ENCODE peak calls at places on chromosomes 6 and 20, in five cellular contexts. One of them, this sample, is unnamed.

GRCh38 chr6:1832358-1832757 is 222.6 kb downstream of the FOXC1 start:
- DNase-seq in HCT116: no peak
- DNase-seq in mammary epithelial cell: no peak
- DNase-seq in GM23338: no peak
- DNase-seq in neural progenitor cell: no peak
- DNase-seq in this sample: no peak

GRCh38 chr6:148932731-148933130 is 185.9 kb downstream of the UST start:
- DNase-seq in HCT116: no peak
- DNase-seq in mammary epithelial cell: no peak
- DNase-seq in GM23338: no peak
- DNase-seq in neural progenitor cell: no peak
- DNase-seq in this sample: no peak

GRCh38 chr6:90219168-90219985 is 77.3 kb downstream of the BACH2 start:
- DNase-seq in HCT116: no peak
- DNase-seq in mammary epithelial cell: no peak
- DNase-seq in GM23338: peak; percentile 15
- DNase-seq in neural progenitor cell: peak; percentile 43
- DNase-seq in this sample: no peak

GRCh38 chr6:40755046-40755681 is 168.0 kb upstream of the LRFN2 start:
- DNase-seq in HCT116: no peak
- DNase-seq in mammary epithelial cell: no peak
- DNase-seq in GM23338: peak; percentile 51
- DNase-seq in neural progenitor cell: peak; percentile 11
- DNase-seq in this sample: no peak

GRCh38 chr20:18388860-18389259 is 78.0 kb downstream of the DZANK1 start:
- DNase-seq in HCT116: peak; percentile 7
- DNase-seq in mammary epithelial cell: peak; percentile 46
- DNase-seq in GM23338: no peak
- DNase-seq in neural progenitor cell: no peak
- DNase-seq in this sample: no peak

GRCh38 chr20:35615667-35616464 is at the start of gene SPAG4:
- DNase-seq in HCT116: no peak
- DNase-seq in mammary epithelial cell: peak; percentile 99
- DNase-seq in GM23338: peak; percentile 74
- DNase-seq in neural progenitor cell: no peak
- DNase-seq in this sample: peak; percentile 100

GRCh38 chr6:33404884-33405283 is 5.9 kb upstream of the PHF1 start:
- DNase-seq in HCT116: no peak
- DNase-seq in mammary epithelial cell: no peak
- DNase-seq in GM23338: no peak
- DNase-seq in neural progenitor cell: no peak
- DNase-seq in this sample: no peak

GRCh38 chr6:57257911-57258541 is 35.9 kb upstream of the RAB23 start:
- DNase-seq in HCT116: no peak
- DNase-seq in mammary epithelial cell: no peak
- DNase-seq in GM23338: peak; percentile 3
- DNase-seq in neural progenitor cell: no peak
- DNase-seq in this sample: no peak

GRCh38 chr6:75691012-75691411 is 58.0 kb upstream of the MYO6 start:
- DNase-seq in HCT116: peak; percentile 15
- DNase-seq in mammary epithelial cell: peak; percentile 12
- DNase-seq in GM23338: no peak
- DNase-seq in neural progenitor cell: no peak
- DNase-seq in this sample: no peak

GRCh38 chr6:45951771-45952529 is 63.7 kb downstream of the CLIC5 start:
- DNase-seq in HCT116: no peak
- DNase-seq in mammary epithelial cell: no peak
- DNase-seq in GM23338: no peak
- DNase-seq in neural progenitor cell: no peak
- DNase-seq in this sample: no peak

GRCh38 chr6:147970970-147971369 is 371.7 kb upstream of the SASH1 start:
- DNase-seq in HCT116: no peak
- DNase-seq in mammary epithelial cell: peak; percentile 14
- DNase-seq in GM23338: peak; percentile 32
- DNase-seq in neural progenitor cell: peak; percentile 34
- DNase-seq in this sample: no peak

GRCh38 chr6:168528457-168529095 is 87.6 kb downstream of the SMOC2 start:
- DNase-seq in HCT116: no peak
- DNase-seq in mammary epithelial cell: no peak
- DNase-seq in GM23338: no peak
- DNase-seq in neural progenitor cell: no peak
- DNase-seq in this sample: no peak

GRCh38 chr6:116101298-116101718 is 655 bp downstream of the NT5DC1 start:
- DNase-seq in HCT116: no peak
- DNase-seq in mammary epithelial cell: no peak
- DNase-seq in GM23338: no peak
- DNase-seq in neural progenitor cell: no peak
- DNase-seq in this sample: no peak

GRCh38 chr6:112010328-112010727 is 43.6 kb upstream of the CCN6 start:
- DNase-seq in HCT116: no peak
- DNase-seq in mammary epithelial cell: peak; percentile 21
- DNase-seq in GM23338: no peak
- DNase-seq in neural progenitor cell: no peak
- DNase-seq in this sample: no peak

GRCh38 chr6:141199074-141199473 is 933.7 kb upstream of the GJE1 start:
- DNase-seq in HCT116: no peak
- DNase-seq in mammary epithelial cell: no peak
- DNase-seq in GM23338: no peak
- DNase-seq in neural progenitor cell: peak; percentile 7
- DNase-seq in this sample: no peak

GRCh38 chr6:110491644-110492317 is 15.4 kb upstream of the SLC22A16 start:
- DNase-seq in HCT116: no peak
- DNase-seq in mammary epithelial cell: peak; percentile 88
- DNase-seq in GM23338: peak; percentile 10
- DNase-seq in neural progenitor cell: no peak
- DNase-seq in this sample: no peak

GRCh38 chr6:140912686-140913085 is 1220.0 kb upstream of the GJE1 start:
- DNase-seq in HCT116: no peak
- DNase-seq in mammary epithelial cell: no peak
- DNase-seq in GM23338: peak; percentile 5
- DNase-seq in neural progenitor cell: no peak
- DNase-seq in this sample: no peak

GRCh38 chr20:52410182-52410647 is 218.6 kb upstream of the ZFP64 start:
- DNase-seq in HCT116: no peak
- DNase-seq in mammary epithelial cell: no peak
- DNase-seq in GM23338: no peak
- DNase-seq in neural progenitor cell: no peak
- DNase-seq in this sample: no peak

GRCh38 chr6:163417595-163417994 is 3.1 kb downstream of the QKI start:
- DNase-seq in HCT116: no peak
- DNase-seq in mammary epithelial cell: no peak
- DNase-seq in GM23338: no peak
- DNase-seq in neural progenitor cell: no peak
- DNase-seq in this sample: no peak

GRCh38 chr6:107957165-107957908 is 671 bp downstream of the SEC63 start:
- DNase-seq in HCT116: no peak
- DNase-seq in mammary epithelial cell: peak; percentile 61
- DNase-seq in GM23338: peak; percentile 61
- DNase-seq in neural progenitor cell: peak; percentile 80
- DNase-seq in this sample: peak; percentile 47

GRCh38 chr6:97885230-97885772 is 602.3 kb upstream of the MMS22L start:
- DNase-seq in HCT116: no peak
- DNase-seq in mammary epithelial cell: no peak
- DNase-seq in GM23338: no peak
- DNase-seq in neural progenitor cell: no peak
- DNase-seq in this sample: no peak

GRCh38 chr20:19937651-19938420 is 79.3 kb upstream of the NAA20 start:
- DNase-seq in HCT116: no peak
- DNase-seq in mammary epithelial cell: no peak
- DNase-seq in GM23338: no peak
- DNase-seq in neural progenitor cell: no peak
- DNase-seq in this sample: no peak

GRCh38 chr6:149368065-149368464 is 32.0 kb upstream of the SUMO4 start:
- DNase-seq in HCT116: no peak
- DNase-seq in mammary epithelial cell: no peak
- DNase-seq in GM23338: no peak
- DNase-seq in neural progenitor cell: no peak
- DNase-seq in this sample: no peak

GRCh38 chr6:90893385-90893784 is 306.5 kb upstream of the MAP3K7 start:
- DNase-seq in HCT116: no peak
- DNase-seq in mammary epithelial cell: no peak
- DNase-seq in GM23338: no peak
- DNase-seq in neural progenitor cell: no peak
- DNase-seq in this sample: no peak

GRCh38 chr20:25280051-25280573 is 32.2 kb downstream of the PYGB start:
- DNase-seq in HCT116: no peak
- DNase-seq in mammary epithelial cell: no peak
- DNase-seq in GM23338: no peak
- DNase-seq in neural progenitor cell: no peak
- DNase-seq in this sample: no peak

GRCh38 chr20:24339179-24339578 is 130.2 kb upstream of the SYNDIG1 start:
- DNase-seq in HCT116: no peak
- DNase-seq in mammary epithelial cell: peak; percentile 96
- DNase-seq in GM23338: no peak
- DNase-seq in neural progenitor cell: no peak
- DNase-seq in this sample: no peak

DNA sequence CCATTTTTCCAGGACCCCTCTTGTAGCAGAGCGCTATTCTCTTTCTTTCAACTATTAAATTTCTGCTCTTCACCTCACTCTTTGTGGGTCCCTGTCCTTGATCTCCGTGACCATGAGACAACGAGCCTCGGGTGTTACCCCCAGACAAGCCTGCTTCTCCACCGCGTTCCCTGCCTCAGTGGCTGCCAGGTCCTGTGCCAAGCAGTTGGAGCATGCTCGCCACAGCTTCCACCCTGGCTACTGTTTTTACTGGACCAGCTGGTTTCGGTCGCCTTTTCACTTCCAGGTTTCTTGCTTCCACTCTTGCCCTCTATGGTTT is 5.7 kb downstream of the TP53RK start:
- DNase-seq in HCT116: no peak
- DNase-seq in mammary epithelial cell: no peak
- DNase-seq in GM23338: no peak
- DNase-seq in neural progenitor cell: no peak
- DNase-seq in this sample: no peak
- H3K4me3 ChIP-seq in HCT116: no peak overlapping the region
- H3K4me3 ChIP-seq in mammary epithelial cell: peak overlapping the region; percentile 63
- H3K4me3 ChIP-seq in GM23338: peak overlapping the region; percentile 61
- H3K4me3 ChIP-seq in neural progenitor cell: peak overlapping the region; percentile 43
- H3K4me3 ChIP-seq in this sample: peak overlapping the region; percentile 47

GRCh38 chr6:10884245-10884972 is 2.4 kb upstream of the SYCP2L start:
- DNase-seq in HCT116: no peak
- DNase-seq in mammary epithelial cell: no peak
- DNase-seq in GM23338: peak; percentile 79
- DNase-seq in neural progenitor cell: peak; percentile 48
- DNase-seq in this sample: no peak

GRCh38 chr6:10880366-10880765 is 1.5 kb downstream of the GCM2 start:
- DNase-seq in HCT116: no peak
- DNase-seq in mammary epithelial cell: no peak
- DNase-seq in GM23338: no peak
- DNase-seq in neural progenitor cell: no peak
- DNase-seq in this sample: no peak

GRCh38 chr6:10883312-10884244 is 1.7 kb upstream of the GCM2 start:
- DNase-seq in HCT116: no peak
- DNase-seq in mammary epithelial cell: no peak
- DNase-seq in GM23338: peak; percentile 49
- DNase-seq in neural progenitor cell: peak; percentile 49
- DNase-seq in this sample: no peak

GRCh38 chr6:10877012-10877411 is 4.8 kb downstream of the GCM2 start:
- DNase-seq in HCT116: no peak
- DNase-seq in mammary epithelial cell: no peak
- DNase-seq in GM23338: no peak
- DNase-seq in neural progenitor cell: no peak
- DNase-seq in this sample: no peak

DNA sequence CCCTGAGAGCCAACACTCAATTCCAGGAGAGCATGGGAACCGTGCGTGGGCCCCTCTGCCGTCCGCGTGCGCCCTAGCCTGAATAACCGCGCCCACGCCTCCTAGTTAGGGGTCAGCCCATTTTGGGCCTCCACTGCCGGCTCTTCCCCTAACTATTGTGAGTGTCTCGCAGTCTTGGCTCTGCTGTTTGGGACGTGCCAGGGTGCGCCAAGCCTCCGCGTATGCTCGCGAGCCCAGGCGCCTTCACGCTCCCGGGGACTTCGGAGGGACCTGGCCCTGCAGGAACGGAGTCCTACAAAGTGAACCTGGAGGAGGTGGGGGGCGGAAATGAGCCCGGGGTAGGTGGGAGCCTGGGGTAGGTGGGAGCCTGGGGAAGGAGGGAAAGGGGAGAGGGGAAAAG is 813 bp upstream of the GCM2 start:
- DNase-seq in HCT116: no peak
- DNase-seq in mammary epithelial cell: no peak
- DNase-seq in GM23338: no peak
- DNase-seq in neural progenitor cell: peak; percentile 54
- DNase-seq in this sample: no peak
- H2AFZ ChIP-seq in HCT116: no peak overlapping the region
- H2AFZ ChIP-seq in mammary epithelial cell: no peak overlapping the region
- H2AFZ ChIP-seq in GM23338: peak overlapping the region; percentile 93
- H2AFZ ChIP-seq in neural progenitor cell: no peak overlapping the region
- H2AFZ ChIP-seq in this sample: no peak overlapping the region

GRCh38 chr6:114733596-114733995 is 390.8 kb upstream of the HS3ST5 start:
- DNase-seq in HCT116: no peak
- DNase-seq in mammary epithelial cell: no peak
- DNase-seq in GM23338: no peak
- DNase-seq in neural progenitor cell: no peak
- DNase-seq in this sample: no peak

GRCh38 chr6:114739656-114740055 is 396.8 kb upstream of the HS3ST5 start:
- DNase-seq in HCT116: no peak
- DNase-seq in mammary epithelial cell: no peak
- DNase-seq in GM23338: no peak
- DNase-seq in neural progenitor cell: no peak
- DNase-seq in this sample: no peak

GRCh38 chr6:114740547-114740946 is 397.7 kb upstream of the HS3ST5 start:
- DNase-seq in HCT116: no peak
- DNase-seq in mammary epithelial cell: no peak
- DNase-seq in GM23338: no peak
- DNase-seq in neural progenitor cell: no peak
- DNase-seq in this sample: no peak

GRCh38 chr6:114735118-114735730 is 392.4 kb upstream of the HS3ST5 start:
- DNase-seq in HCT116: no peak
- DNase-seq in mammary epithelial cell: no peak
- DNase-seq in GM23338: peak; percentile 22
- DNase-seq in neural progenitor cell: peak; percentile 2
- DNase-seq in this sample: no peak
- TF ChIP-seq CTCF in HCT116: no peak
- TF ChIP-seq CTCF in mammary epithelial cell: no peak
- TF ChIP-seq CTCF in GM23338: no peak
- TF ChIP-seq CTCF in neural progenitor cell: peak; percentile 33
- TF ChIP-seq CTCF in this sample: no peak

GRCh38 chr6:2881358-2881885 is 21.7 kb downstream of the SERPINB9 start:
- DNase-seq in HCT116: no peak
- DNase-seq in mammary epithelial cell: no peak
- DNase-seq in GM23338: no peak
- DNase-seq in neural progenitor cell: no peak
- DNase-seq in this sample: no peak
- H3K4me3 ChIP-seq in HCT116: no peak overlapping the region
- H3K4me3 ChIP-seq in mammary epithelial cell: no peak overlapping the region
- H3K4me3 ChIP-seq in GM23338: no peak overlapping the region
- H3K4me3 ChIP-seq in neural progenitor cell: no peak overlapping the region
- H3K4me3 ChIP-seq in this sample: no peak overlapping the region